ENCODE peak calls at places on chromosomes 12 and 14, in seven cellular contexts. Y is stimulated activated CD8-positive, alpha-beta memory T cell treated with anti-CD3 and anti-CD28 coated beads, Interleukin-7, amount 100 ng/mL, for 4 hours; R is fibroblast of lung; T is CD4-positive, CD25-positive, alpha-beta regulatory T cell; B is hepatic stellate cell; I is stimulated activated CD4-positive, alpha-beta T cell treated with anti-CD3 and anti-CD28 coated beads, Interleukin-12 subunit alpha, Interleukin-12 subunit beta, amount 100 ng/mL, for 4 hours; W is SK-N-SH. C is an unnamed sample.

GRCh38 chr12:114444422-114445279 is 38.7 kb upstream of the TBX5 start:
- DNase-seq in W (no peak), I (no peak), T (peak; percentile 13), Y (no peak), R (peak; percentile 6), B (no peak), C (no peak)

GRCh38 chr14:96584199-96584906 is 82.2 kb downstream of the PAPOLA start:
- DNase-seq in W (peak; percentile 88), B (peak; percentile 39), R (peak; percentile 35), I (no peak), T (peak; percentile 19), Y (no peak), C (no peak)

GRCh38 chr12:114884535-114884934 is 200.6 kb upstream of the TBX3 start:
- DNase-seq in I (no peak), Y (no peak), R (no peak), T (no peak), W (no peak), B (no peak), C (no peak)

GRCh38 chr12:62484234-62484633 is 17.6 kb downstream of the MON2 start:
- DNase-seq in R (no peak), T (no peak), W (no peak), Y (no peak), B (no peak), I (no peak), C (no peak)

GRCh38 chr12:93979189-93979588 is 169.2 kb upstream of the PLXNC1 start:
- DNase-seq in Y (no peak), I (no peak), W (no peak), R (peak; percentile 35), B (no peak), T (peak; percentile 86), C (no peak)

GRCh38 chr12:108191938-108192337 is 62.9 kb downstream of the WSCD2 start:
- DNase-seq in R (no peak), B (no peak), W (no peak), Y (no peak), I (no peak), T (no peak), C (no peak)

GRCh38 chr14:37792124-37792523 is 196.7 kb downstream of the TTC6 start:
- DNase-seq in W (no peak), B (no peak), T (no peak), Y (no peak), I (no peak), R (no peak), C (no peak)

GRCh38 chr14:88229428-88229827 is 93.6 kb downstream of the KCNK10 start:
- DNase-seq in W (no peak), I (no peak), R (no peak), B (no peak), T (no peak), Y (no peak), C (no peak)

GRCh38 chr12:44780221-44780770 is 95.8 kb downstream of the NELL2 start:
- DNase-seq in B (no peak), R (no peak), I (no peak), T (no peak), W (no peak), Y (no peak), C (no peak)

GRCh38 chr14:72965249-72965648 is 39.0 kb downstream of the DCAF4 start:
- DNase-seq in B (peak; percentile 26), I (no peak), T (no peak), R (peak; percentile 17), Y (no peak), W (no peak), C (no peak)

GRCh38 chr12:100382327-100382726 is 25.5 kb downstream of the SLC17A8 start:
- DNase-seq in W (no peak), I (no peak), Y (no peak), B (no peak), R (no peak), T (no peak), C (no peak)

GRCh38 chr12:114952573-114953196 is 268.7 kb upstream of the TBX3 start:
- DNase-seq in W (no peak), Y (no peak), R (no peak), I (no peak), B (no peak), T (no peak), C (no peak)

GRCh38 chr14:103846569-103847438 is 571 bp downstream of the PPP1R13B start:
- DNase-seq in W (peak; percentile 80), T (peak; percentile 47), Y (no peak), I (peak; percentile 29), R (peak; percentile 23), B (no peak), C (peak; percentile 29)

GRCh38 chr12:71216725-71217579 is 59.2 kb upstream of the TSPAN8 start:
- DNase-seq in R (peak; percentile 10), I (no peak), B (peak; percentile 1), T (peak; percentile 4), Y (no peak), W (peak; percentile 13), C (no peak)

GRCh38 chr14:50812856-50813543 is 18.0 kb downstream of the NIN start:
- DNase-seq in W (no peak), I (no peak), R (no peak), Y (no peak), T (no peak), B (no peak), C (no peak)

GRCh38 chr14:20998674-20999366 is at the start of gene SLC39A2:
- DNase-seq in B (peak; percentile 28), Y (no peak), W (no peak), I (no peak), R (peak; percentile 76), T (no peak), C (no peak)

GRCh38 chr12:130438711-130439110 is 101.0 kb downstream of the PIWIL1 start:
- DNase-seq in R (no peak), Y (no peak), W (no peak), B (no peak), I (no peak), T (no peak), C (no peak)

GRCh38 chr12:29799591-29799990 is 15.8 kb upstream of the TMTC1 start:
- DNase-seq in I (no peak), T (no peak), R (peak; percentile 31), W (peak; percentile 20), B (no peak), Y (no peak), C (no peak)

GRCh38 chr14:95156153-95156764 is 1.1 kb downstream of the DICER1 start:
- DNase-seq in B (peak; percentile 16), T (peak; percentile 39), R (peak; percentile 26), W (no peak), Y (no peak), I (no peak), C (no peak)

GRCh38 chr14:70045715-70046535 is 142.8 kb downstream of the SLC8A3 start:
- DNase-seq in R (peak; percentile 33), B (peak; percentile 63), W (peak; percentile 82), Y (no peak), T (no peak), I (no peak), C (no peak)

GRCh38 chr12:59066445-59066844 is 146.1 kb upstream of the LRIG3 start:
- DNase-seq in T (no peak), R (peak; percentile 90), I (no peak), W (no peak), B (no peak), Y (no peak), C (no peak)

GRCh38 chr12:109293106-109293505 is 16.0 kb downstream of the FOXN4 start:
- DNase-seq in W (no peak), I (no peak), R (no peak), T (no peak), Y (no peak), B (no peak), C (no peak)

GRCh38 chr12:88896958-88897357 is 316.7 kb upstream of the KITLG start:
- DNase-seq in T (no peak), W (no peak), B (peak; percentile 5), R (peak; percentile 71), Y (no peak), I (no peak), C (no peak)

GRCh38 chr12:64616221-64616620 is 5.9 kb downstream of the RASSF3 start:
- DNase-seq in I (no peak), B (peak; percentile 66), T (no peak), W (no peak), Y (no peak), R (peak; percentile 70), C (no peak)

GRCh38 chr12:66899567-66899966 is 220.7 kb upstream of the GRIP1 start:
- DNase-seq in W (no peak), Y (no peak), T (no peak), R (no peak), B (no peak), I (no peak), C (no peak)

GRCh38 chr12:27934278-27934677 is 38.3 kb downstream of the PTHLH start:
- DNase-seq in W (no peak), I (no peak), B (no peak), R (no peak), T (no peak), Y (no peak), C (no peak)

GRCh38 chr12:3483089-3483488 is 7.9 kb upstream of the PRMT8 start:
- DNase-seq in B (no peak), I (no peak), W (no peak), R (no peak), T (no peak), Y (no peak), C (no peak)

GRCh38 chr12:130916251-130916911 is 37.3 kb upstream of the ADGRD1 start:
- DNase-seq in I (no peak), W (peak; percentile 82), T (peak; percentile 15), R (peak; percentile 29), B (peak; percentile 23), Y (no peak), C (no peak)

GRCh38 chr12:98424726-98425401 is 90.5 kb upstream of the TMPO start:
- DNase-seq in B (peak; percentile 65), I (peak; percentile 45), Y (peak; percentile 17), R (peak; percentile 87), W (peak; percentile 70), T (peak; percentile 69), C (peak; percentile 3)

GRCh38 chr14:72479471-72479931 is 414.4 kb downstream of the DPF3 start:
- DNase-seq in B (no peak), I (no peak), Y (no peak), R (peak; percentile 47), T (no peak), W (no peak), C (no peak)

GRCh38 chr14:103097994-103098957 is 3.8 kb downstream of the EXOC3L4 start:
- DNase-seq in I (no peak), Y (no peak), T (no peak), B (no peak), W (no peak), R (no peak), C (no peak)

GRCh38 chr12:50110762-50111416 is 1.1 kb upstream of the COX14 start:
- DNase-seq in I (no peak), B (peak; percentile 62), R (no peak), T (no peak), Y (no peak), W (no peak), C (no peak)

GRCh38 chr12:26928661-26929060 is 9.1 kb downstream of the INTS13 start:
- DNase-seq in I (no peak), W (no peak), R (no peak), B (no peak), Y (no peak), T (no peak), C (no peak)

GRCh38 chr12:92614502-92614901 is 88.3 kb upstream of the PLEKHG7 start:
- DNase-seq in T (no peak), B (no peak), R (no peak), Y (no peak), W (no peak), I (no peak), C (no peak)

GRCh38 chr14:77085538-77085937 is 12.5 kb upstream of the CIPC start:
- DNase-seq in Y (no peak), I (no peak), R (no peak), B (no peak), T (no peak), W (no peak), C (no peak)

GRCh38 chr14:92651106-92651792 is 97.2 kb downstream of the LGMN start:
- DNase-seq in Y (peak; percentile 80), I (peak; percentile 63), B (no peak), W (no peak), R (no peak), T (peak; percentile 96), C (peak; percentile 63)

GRCh38 chr12:88940854-88941253 is 360.6 kb upstream of the KITLG start:
- DNase-seq in W (no peak), T (no peak), I (no peak), Y (no peak), R (no peak), B (no peak), C (no peak)

GRCh38 chr12:117968084-117968789 is 553 bp downstream of the KSR2 start:
- DNase-seq in W (peak; percentile 46), R (no peak), T (no peak), B (no peak), I (no peak), Y (no peak), C (no peak)

C was measured in effector CD8-positive, alpha-beta T cell.